ENCODE peak calls at places on chromosome 11, in ten cellular contexts. R is epithelial cell of esophagus, Q is tibial artery, I is fibroblast of the aortic adventitia, N is upper lobe of left lung, K is thoracic aorta, H is dorsolateral prefrontal cortex, X is cardiac muscle cell, W is lower lobe of right lung, P is sigmoid colon. G is an unnamed sample.

GRCh38 chr11:4704790-4705334 is 278 bp downstream of the MMP26 start:
- DNase-seq in X (no peak), N (no peak), I (no peak), Q (no peak), W (no peak), R (no peak), P (no peak), K (no peak), H (no peak), G (no peak)

GRCh38 chr11:3823303-3823702 is 14.9 kb downstream of the PGAP2 start:
- DNase-seq in Q (no peak), H (no peak), K (no peak), I (peak; percentile 76), W (no peak), N (no peak), R (peak; percentile 43), X (peak; percentile 77), P (no peak), G (peak; percentile 55)

GRCh38 chr11:128188346-128189115 is 398.8 kb downstream of the ETS1 start:
- DNase-seq in H (no peak), Q (no peak), X (no peak), N (no peak), I (no peak), W (no peak), K (no peak), P (no peak), R (no peak), G (no peak)

GRCh38 chr11:35629914-35630313 is 11.7 kb downstream of the FJX1 start:
- DNase-seq in R (peak; percentile 98), X (peak; percentile 96), Q (no peak), H (no peak), P (no peak), W (no peak), N (no peak), K (no peak), I (peak; percentile 99), G (peak; percentile 95)

GRCh38 chr11:125926682-125927081 is 19.2 kb upstream of the VSIG10L2 start:
- DNase-seq in Q (no peak), X (no peak), W (no peak), K (no peak), R (no peak), N (no peak), H (no peak), I (no peak), P (no peak), G (no peak)

GRCh38 chr11:57491371-57492061 is 24.0 kb downstream of the SLC43A1 start:
- DNase-seq in X (peak; percentile 46), H (no peak), P (no peak), K (no peak), W (no peak), Q (no peak), R (peak; percentile 26), N (peak; percentile 84), I (no peak), G (no peak)

GRCh38 chr11:21465920-21466319 is 727.0 kb upstream of the ANO5 start:
- DNase-seq in X (no peak), R (no peak), N (no peak), I (no peak), K (no peak), W (no peak), P (no peak), Q (no peak), H (no peak), G (no peak)

GRCh38 chr11:94043241-94043640 is 22.1 kb downstream of the HEPHL1 start:
- DNase-seq in X (no peak), H (no peak), N (no peak), Q (no peak), K (no peak), W (no peak), I (no peak), P (no peak), R (no peak), G (no peak)

GRCh38 chr11:112963368-112963955 is 2.2 kb downstream of the NCAM1 start:
- DNase-seq in N (peak; percentile 74), R (no peak), I (no peak), W (no peak), H (no peak), X (no peak), K (no peak), P (no peak), Q (no peak), G (no peak)

GRCh38 chr11:20157768-20158167 is 2.5 kb downstream of the DBX1 start:
- DNase-seq in I (no peak), K (no peak), W (no peak), H (no peak), X (no peak), N (no peak), R (no peak), P (no peak), Q (no peak), G (no peak)
- TF ChIP-seq CTCF in I (no peak), K (no peak), W (no peak), H (no peak), X (no peak), N (no peak), R (no peak), P (no peak), Q (no peak), G (no peak)

GRCh38 chr11:64885367-64886286 is 7.2 kb upstream of the EHD1 start:
- DNase-seq in W (no peak), P (no peak), I (peak; percentile 82), Q (no peak), X (peak; percentile 91), N (peak; percentile 72), R (peak; percentile 80), K (no peak), H (no peak), G (no peak)

GRCh38 chr11:64888761-64889511 is 10.5 kb upstream of the EHD1 start:
- DNase-seq in X (no peak), P (no peak), I (peak; percentile 35), W (no peak), H (no peak), R (no peak), K (no peak), Q (no peak), N (peak; percentile 50), G (no peak)

GRCh38 chr11:64888406-64888757 is 10.0 kb upstream of the EHD1 start:
- DNase-seq in N (peak; percentile 21), X (no peak), Q (no peak), I (no peak), W (no peak), H (no peak), P (no peak), R (no peak), K (no peak), G (no peak)

GRCh38 chr11:64887757-64888405 is 9.5 kb upstream of the EHD1 start:
- DNase-seq in W (peak; percentile 91), K (no peak), Q (peak; percentile 59), R (peak; percentile 63), N (peak; percentile 96), P (peak; percentile 90), X (peak; percentile 69), H (peak; percentile 72), I (peak; percentile 60), G (no peak)

GRCh38 chr11:64887234-64887756 is 8.9 kb upstream of the EHD1 start:
- DNase-seq in P (no peak), W (no peak), N (no peak), K (no peak), X (no peak), I (no peak), H (no peak), R (no peak), Q (no peak), G (no peak)
- TF ChIP-seq CTCF in P (no peak), W (no peak), N (no peak), K (no peak), X (no peak), I (no peak), H (no peak), R (no peak), Q (no peak), G (no peak)

GRCh38 chr11:116511684-116512083 is 261.1 kb downstream of the BUD13 start:
- DNase-seq in I (no peak), Q (no peak), H (no peak), X (no peak), P (no peak), R (no peak), W (no peak), N (no peak), K (no peak), G (no peak)

GRCh38 chr11:116512841-116513240 is 259.9 kb downstream of the BUD13 start:
- DNase-seq in R (no peak), W (no peak), Q (no peak), I (no peak), H (no peak), X (no peak), K (no peak), P (no peak), N (no peak), G (no peak)

GRCh38 chr11:116513278-116513823 is 259.4 kb downstream of the BUD13 start:
- DNase-seq in I (no peak), R (no peak), P (no peak), K (no peak), X (no peak), W (no peak), Q (no peak), H (no peak), N (no peak), G (no peak)

GRCh38 chr11:116515666-116516184 is 257.1 kb downstream of the BUD13 start:
- DNase-seq in K (no peak), W (no peak), I (no peak), N (peak; percentile 48), Q (no peak), R (no peak), X (no peak), P (no peak), H (no peak), G (no peak)

DNA sequence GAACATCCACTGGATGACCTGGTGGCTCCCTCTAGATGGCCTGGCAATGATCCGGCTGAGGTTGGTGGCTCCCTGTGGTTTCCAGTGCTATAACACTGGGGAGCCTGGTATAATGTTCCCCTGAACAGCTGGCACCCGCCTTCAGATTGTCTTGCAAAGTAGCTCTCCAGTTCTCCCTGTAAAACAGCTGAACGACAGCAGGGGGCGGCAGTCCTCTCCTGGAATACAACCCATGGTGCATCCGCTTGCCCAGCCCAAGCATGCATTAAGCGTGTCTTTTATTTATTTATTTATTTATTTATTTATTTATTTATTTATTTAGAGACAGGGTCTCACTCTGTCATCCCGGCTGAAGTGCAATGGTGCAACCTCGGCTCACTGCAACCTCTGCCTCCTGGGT is 258.9 kb downstream of the BUD13 start:
- DNase-seq in R (no peak), P (no peak), X (peak; percentile 75), H (no peak), K (no peak), I (peak; percentile 43), N (no peak), W (no peak), Q (no peak), G (no peak)
- TF ChIP-seq CTCF in R (no peak), P (no peak), X (peak; percentile 41), H (no peak), K (no peak), I (peak; percentile 46), N (peak; percentile 13), W (peak; percentile 35), Q (no peak), G (peak; percentile 34)

DNA sequence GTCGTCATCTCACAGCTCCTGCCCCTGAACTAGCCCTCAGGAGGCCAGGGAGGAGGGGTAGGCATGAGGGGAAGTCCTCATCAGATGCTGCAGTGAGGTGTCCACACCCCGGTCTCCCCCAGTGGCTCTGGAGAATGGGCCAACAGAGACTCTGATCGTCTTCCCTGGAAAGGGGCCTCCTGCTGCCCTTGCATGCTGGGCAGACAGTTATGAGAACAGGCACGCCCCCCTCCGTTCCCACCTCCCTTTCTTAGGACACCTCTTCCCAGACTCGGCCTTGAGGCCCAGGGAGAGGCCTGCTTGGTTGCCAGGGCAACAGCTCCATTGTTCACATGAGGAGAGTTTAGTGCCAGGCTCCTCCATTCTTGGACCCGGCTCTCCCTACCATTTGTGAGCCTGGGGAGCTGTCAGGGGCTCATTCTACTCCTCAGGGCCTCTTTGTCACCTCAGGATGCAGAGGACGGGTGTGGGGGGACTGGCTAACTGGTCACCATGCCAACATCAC is 157.6 kb downstream of the TTC17 start:
- DNase-seq in I (no peak), Q (no peak), X (no peak), W (no peak), K (no peak), N (no peak), H (no peak), P (no peak), R (no peak), G (no peak)
- TF ChIP-seq CTCF in I (no peak), Q (no peak), X (no peak), W (no peak), K (no peak), N (no peak), H (no peak), P (no peak), R (no peak), G (no peak)

G was measured in epithelial cell of proximal tubule.